ENCODE peak calls at places on chromosomes 11 and 22, in five cellular contexts. X is progenitor cell of endocrine pancreas, Y is PC-9, F is A549, S is NB4. U is an unnamed sample.

GRCh38 chr11:76694664-76695063 is 24.1 kb upstream of the LRRC32 start:
- DNase-seq in X (no peak), Y (no peak), F (no peak), S (no peak), U (no peak)

GRCh38 chr11:109552376-109552775 is 130.4 kb downstream of the C11orf87 start:
- DNase-seq in X (no peak), Y (no peak), F (no peak), S (no peak), U (no peak)

GRCh38 chr22:46269564-46269963 is 1.8 kb downstream of the TTC38 start:
- DNase-seq in X (no peak), Y (no peak), F (no peak), S (no peak), U (no peak)

GRCh38 chr11:86370922-86371614 is 3.6 kb upstream of the CCDC81 start:
- DNase-seq in X (no peak), Y (peak), F (no peak), S (peak), U (peak)

GRCh38 chr22:37340331-37341262 is 58.3 kb downstream of the CYTH4 start:
- DNase-seq in X (no peak), Y (no peak), F (no peak), S (no peak), U (no peak)

GRCh38 chr11:123567466-123567865 is 87.0 kb downstream of the SCN3B start:
- DNase-seq in X (no peak), Y (no peak), F (no peak), S (no peak), U (no peak)

GRCh38 chr11:36464720-36465119 is 45.4 kb downstream of the TRAF6 start:
- DNase-seq in X (no peak), Y (no peak), F (no peak), S (no peak), U (no peak)

GRCh38 chr11:125514336-125515101 is 18.5 kb upstream of the FEZ1 start:
- DNase-seq in X (no peak), Y (peak), F (no peak), S (peak), U (peak)

GRCh38 chr11:113730887-113731726 is 25.0 kb upstream of the TMPRSS5 start:
- DNase-seq in X (no peak), Y (peak), F (peak), S (peak), U (peak)

GRCh38 chr11:914747-915493 is 4.3 kb upstream of the CHID1 start:
- DNase-seq in X (no peak), Y (no peak), F (no peak), S (no peak), U (no peak)

GRCh38 chr11:1531961-1532586 is 40.0 kb downstream of the DUSP8 start:
- DNase-seq in X (no peak), Y (no peak), F (no peak), S (no peak), U (no peak)

GRCh38 chr22:30970356-30970746 is 1.3 kb downstream of the TUG1 start:
- DNase-seq in X (no peak), Y (no peak), F (no peak), S (no peak), U (no peak)

GRCh38 chr11:21933095-21933494 is 259.8 kb upstream of the ANO5 start:
- DNase-seq in X (no peak), Y (no peak), F (no peak), S (peak), U (no peak)

GRCh38 chr11:36509265-36509664 is 807 bp downstream of the TRAF6 start:
- DNase-seq in X (no peak), Y (no peak), F (no peak), S (peak), U (no peak)

GRCh38 chr22:41237707-41238569 is 2.8 kb downstream of the CHADL start:
- DNase-seq in X (peak), Y (peak), F (no peak), S (peak), U (peak)

GRCh38 chr22:24051568-24051967 is 40.5 kb downstream of the CABIN1 start:
- DNase-seq in X (no peak), Y (no peak), F (no peak), S (no peak), U (no peak)

GRCh38 chr11:2930705-2931415 is 1.6 kb upstream of the PHLDA2 start:
- DNase-seq in X (peak), Y (peak), F (peak), S (peak), U (peak)

GRCh38 chr22:26068571-26068970 is 100.7 kb upstream of the SEZ6L start:
- DNase-seq in X (no peak), Y (no peak), F (no peak), S (no peak), U (no peak)

GRCh38 chr11:132111341-132111740 is 740.9 kb downstream of the NTM start:
- DNase-seq in X (no peak), Y (no peak), F (no peak), S (no peak), U (no peak)

GRCh38 chr11:78192223-78192719 is 3.6 kb downstream of the USP35 start:
- DNase-seq in X (no peak), Y (no peak), F (no peak), S (peak), U (no peak)

GRCh38 chr22:44824271-44824670 is 71.9 kb downstream of the ARHGAP8 start:
- DNase-seq in X (no peak), Y (no peak), F (no peak), S (no peak), U (no peak)

GRCh38 chr11:76250520-76251222 is 44.4 kb upstream of the WNT11 start:
- DNase-seq in X (no peak), Y (no peak), F (no peak), S (peak), U (no peak)

DNA sequence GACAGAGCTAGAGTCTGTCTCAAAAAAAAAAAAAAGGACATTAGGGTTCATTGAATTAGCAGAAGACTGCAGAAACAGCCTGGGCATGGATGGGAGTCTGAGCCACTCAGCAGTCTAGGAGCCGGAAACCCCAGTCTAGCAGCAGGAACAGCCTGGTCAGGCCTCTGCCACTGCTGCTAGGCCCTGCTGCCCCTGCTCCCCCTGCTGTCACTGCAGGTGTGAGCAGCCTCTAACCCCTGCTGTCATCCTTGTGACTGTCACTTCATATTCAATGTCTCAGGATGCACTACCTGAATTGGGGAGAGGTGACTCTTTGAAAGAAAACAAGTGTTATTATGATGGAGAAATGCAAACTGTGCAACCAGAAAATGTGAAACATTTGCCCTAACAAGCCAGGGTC is 7.0 kb upstream of the DDX17 start:
- DNase-seq in X (no peak), Y (peak), F (no peak), S (peak), U (peak)
- TF ChIP-seq CTCF in X (peak), Y (peak), F (no peak), S (peak), U (no peak)

DNA sequence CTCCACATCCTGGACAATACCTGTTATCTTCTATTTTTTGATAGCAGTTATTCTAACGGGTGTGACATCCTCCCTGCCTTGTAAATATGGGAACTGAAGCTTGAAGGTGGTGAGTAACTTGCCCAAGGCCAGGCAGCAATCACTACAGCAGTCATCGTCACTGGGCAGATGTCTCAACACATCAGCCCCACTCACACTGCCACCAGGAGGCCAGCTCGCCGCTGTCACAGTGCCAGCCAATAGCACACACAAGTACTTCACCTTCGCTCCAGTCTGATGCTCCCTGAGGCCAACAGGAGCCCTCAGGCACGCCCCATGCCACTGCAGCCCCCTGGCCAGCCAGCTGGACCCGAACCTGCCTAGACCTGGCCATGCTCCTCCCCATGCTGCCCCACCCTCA is 4.9 kb upstream of the TTLL1 start:
- DNase-seq in X (no peak), Y (peak), F (no peak), S (peak), U (peak)
- TF ChIP-seq CTCF in X (no peak), Y (peak), F (no peak), S (no peak), U (no peak)

GRCh38 chr11:117823294-117823940 is 1.1 kb downstream of the FXYD2 start:
- DNase-seq in X (no peak), Y (no peak), F (no peak), S (peak), U (no peak)
- TF ChIP-seq CTCF in X (peak), Y (peak), F (no peak), S (peak), U (no peak)

DNA sequence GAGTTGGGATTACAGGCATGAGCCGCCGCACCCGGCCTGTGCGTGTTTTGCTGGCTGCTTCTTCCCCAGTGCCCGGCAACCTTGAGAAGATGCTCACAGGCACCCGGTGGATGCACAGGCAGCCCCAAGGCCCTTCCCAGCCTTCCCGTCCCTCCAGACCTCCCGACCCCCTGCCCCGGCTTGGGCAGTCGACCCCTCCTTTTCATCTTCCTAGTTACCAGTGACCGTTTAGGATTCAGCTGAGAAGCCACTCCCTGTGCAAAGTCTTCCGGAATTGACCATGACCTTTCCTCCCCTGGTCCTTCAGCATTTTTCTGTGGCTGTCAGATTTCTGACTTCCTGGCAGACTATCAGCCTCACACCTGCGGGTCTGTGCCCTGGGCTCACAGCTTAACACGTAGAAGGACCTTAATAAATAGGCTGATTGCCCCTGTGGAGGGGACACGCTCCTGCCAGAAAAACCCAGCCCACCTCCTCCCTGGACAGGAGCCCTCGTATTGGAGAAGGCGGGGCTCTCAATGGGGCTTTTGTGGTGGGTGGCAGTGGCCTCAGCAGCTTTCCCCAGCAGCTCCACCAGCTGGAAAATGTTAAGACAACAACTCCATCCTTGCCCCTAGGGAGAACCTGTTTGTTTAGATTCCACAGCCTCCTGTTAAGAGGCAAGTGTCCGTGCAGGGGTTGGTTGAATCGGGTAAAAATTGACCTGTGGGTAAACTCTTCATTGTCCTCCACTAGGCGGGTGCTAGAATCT is 10.4 kb upstream of the ANO1 start:
- DNase-seq in X (no peak), Y (peak), F (no peak), S (no peak), U (peak)
- TF ChIP-seq CTCF in X (peak), Y (peak), F (no peak), S (no peak), U (no peak)

GRCh38 chr22:39520054-39520873 is at the start of gene ATF4:
- DNase-seq in X (peak), Y (peak), F (peak), S (peak), U (peak)
- TF ChIP-seq CTCF in X (no peak), Y (no peak), F (no peak), S (no peak), U (no peak)

GRCh38 chr11:103491777-103492176 is 382.6 kb downstream of the DYNC2H1 start:
- DNase-seq in X (no peak), Y (no peak), F (no peak), S (no peak), U (no peak)

GRCh38 chr11:103488021-103488420 is 378.8 kb downstream of the DYNC2H1 start:
- DNase-seq in X (no peak), Y (no peak), F (no peak), S (no peak), U (no peak)

GRCh38 chr11:103486609-103487008 is 377.4 kb downstream of the DYNC2H1 start:
- DNase-seq in X (no peak), Y (no peak), F (no peak), S (no peak), U (no peak)

GRCh38 chr11:103487113-103487512 is 377.9 kb downstream of the DYNC2H1 start:
- DNase-seq in X (no peak), Y (no peak), F (no peak), S (no peak), U (no peak)

DNA sequence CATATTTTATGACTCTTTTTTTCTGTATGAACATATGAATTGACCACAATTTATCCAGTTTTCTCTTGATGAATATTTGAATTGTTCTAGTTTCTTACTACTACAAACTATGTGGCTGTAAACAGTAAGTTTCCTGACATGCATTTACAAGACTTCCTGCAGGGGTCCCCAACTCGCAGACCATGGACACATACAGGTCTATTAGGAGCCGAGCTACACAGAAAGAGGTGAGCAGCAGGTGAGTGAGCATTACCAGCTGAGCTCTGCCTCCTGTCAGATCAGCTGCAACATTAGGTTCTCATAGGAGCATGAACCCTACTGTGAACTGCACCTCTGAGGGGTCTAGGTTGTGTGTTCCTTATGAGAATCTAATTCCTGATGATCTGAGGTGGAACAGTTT is 379.4 kb downstream of the DYNC2H1 start:
- DNase-seq in X (no peak), Y (no peak), F (no peak), S (no peak), U (no peak)
- TF ChIP-seq CTCF in X (no peak), Y (no peak), F (no peak), S (no peak), U (no peak)

DNA sequence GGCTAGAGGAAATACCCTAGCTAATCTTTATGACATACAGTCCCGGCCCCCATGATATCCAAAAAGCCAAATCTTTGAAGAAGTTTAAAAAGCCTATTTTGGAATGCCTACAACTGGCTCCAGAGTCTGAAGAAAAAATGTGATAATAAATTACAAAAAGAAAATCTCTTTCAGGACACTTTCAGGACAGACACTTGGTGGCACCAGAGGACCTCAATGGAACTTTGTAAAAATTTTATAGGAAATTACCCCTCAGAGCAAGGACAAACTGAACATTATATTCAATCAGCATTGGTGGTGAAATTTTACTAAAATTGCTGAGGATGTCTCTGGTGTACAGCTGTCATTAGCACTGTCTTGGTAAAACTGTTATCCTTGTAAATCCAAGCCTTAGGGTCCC is 81.0 kb downstream of the CCDC73 start:
- DNase-seq in X (no peak), Y (peak), F (no peak), S (peak), U (peak)
- TF ChIP-seq CTCF in X (peak), Y (peak), F (peak), S (peak), U (peak)

U was measured in Calu3.